ENCODE peak calls at places on chromosome 9, in four cellular contexts. H is choroid plexus epithelial cell, Y is cardiac muscle cell, S is lower lobe of right lung. L is an unnamed sample.

GRCh38 chr9:125965421-125965820 is 218.2 kb downstream of the PBX3 start:
- DNase-seq in H (no peak), S (no peak), Y (no peak), L (peak)

GRCh38 chr9:124004608-124005007 is 7.0 kb upstream of the LHX2 start:
- DNase-seq in H (no peak), Y (no peak), S (no peak), L (no peak)

GRCh38 chr9:126000731-126001580 is 253.8 kb downstream of the PBX3 start:
- DNase-seq in Y (peak), H (no peak), S (peak), L (no peak)

GRCh38 chr9:35164711-35165110 is 2.9 kb downstream of the UNC13B start:
- DNase-seq in Y (peak), S (no peak), H (peak), L (peak)

GRCh38 chr9:107153336-107153735 is 129.7 kb upstream of the RAD23B start:
- DNase-seq in S (no peak), Y (peak), H (peak), L (peak)

GRCh38 chr9:27451207-27451792 is 72.8 kb upstream of the IFNK start:
- DNase-seq in S (no peak), Y (no peak), H (no peak), L (peak)

GRCh38 chr9:118644066-118644465 is 725.2 kb downstream of the BRINP1 start:
- DNase-seq in S (no peak), Y (no peak), H (no peak), L (no peak)

GRCh38 chr9:6605202-6605601 is 40.3 kb downstream of the GLDC start:
- DNase-seq in S (no peak), Y (no peak), H (no peak), L (no peak)

GRCh38 chr9:34070601-34071340 is 22.1 kb upstream of the UBAP2 start:
- DNase-seq in S (no peak), Y (no peak), H (peak), L (peak)

GRCh38 chr9:82903503-82903902 is 159.4 kb downstream of the RASEF start:
- DNase-seq in H (no peak), Y (no peak), S (no peak), L (no peak)

GRCh38 chr9:124040935-124041816 is 29.6 kb downstream of the LHX2 start:
- DNase-seq in H (no peak), Y (no peak), S (peak), L (peak)

GRCh38 chr9:14203366-14204056 is 110.4 kb downstream of the NFIB start:
- DNase-seq in H (no peak), S (no peak), Y (peak), L (peak)

GRCh38 chr9:10003047-10003446 is 609.8 kb downstream of the PTPRD start:
- DNase-seq in H (no peak), Y (no peak), S (no peak), L (no peak)

DNA sequence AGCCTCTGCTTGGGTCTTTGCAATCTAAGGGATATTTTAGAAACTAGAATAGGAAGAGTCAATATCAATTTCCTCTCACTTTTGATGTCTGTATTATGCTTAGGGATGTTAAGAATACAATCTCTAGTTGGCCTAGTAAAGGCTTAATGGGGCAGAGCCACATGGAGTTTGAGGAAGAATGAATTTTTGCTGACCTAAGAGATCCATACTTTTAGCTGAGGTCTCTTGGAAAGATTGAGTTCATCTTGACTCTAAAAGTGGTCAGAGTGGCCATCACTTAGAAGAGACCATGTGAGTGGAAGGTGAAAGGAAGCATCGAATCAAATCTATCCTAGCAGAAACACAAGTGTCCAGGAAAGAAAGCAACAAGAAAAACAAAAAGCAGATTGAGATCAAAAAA is 92.2 kb upstream of the SLC28A3 start:
- DNase-seq in H (no peak), Y (no peak), S (no peak), L (no peak)
- H3K4me3 ChIP-seq in H (no peak), Y (no peak), S (no peak), L (no peak)

GRCh38 chr9:15235658-15236057 is 71.4 kb downstream of the TTC39B start:
- DNase-seq in S (no peak), H (no peak), Y (no peak), L (no peak)

GRCh38 chr9:15227491-15227890 is 79.5 kb downstream of the TTC39B start:
- DNase-seq in H (no peak), Y (no peak), S (no peak), L (no peak)

GRCh38 chr9:15229475-15229874 is 77.5 kb downstream of the TTC39B start:
- DNase-seq in H (no peak), S (no peak), Y (no peak), L (no peak)

DNA sequence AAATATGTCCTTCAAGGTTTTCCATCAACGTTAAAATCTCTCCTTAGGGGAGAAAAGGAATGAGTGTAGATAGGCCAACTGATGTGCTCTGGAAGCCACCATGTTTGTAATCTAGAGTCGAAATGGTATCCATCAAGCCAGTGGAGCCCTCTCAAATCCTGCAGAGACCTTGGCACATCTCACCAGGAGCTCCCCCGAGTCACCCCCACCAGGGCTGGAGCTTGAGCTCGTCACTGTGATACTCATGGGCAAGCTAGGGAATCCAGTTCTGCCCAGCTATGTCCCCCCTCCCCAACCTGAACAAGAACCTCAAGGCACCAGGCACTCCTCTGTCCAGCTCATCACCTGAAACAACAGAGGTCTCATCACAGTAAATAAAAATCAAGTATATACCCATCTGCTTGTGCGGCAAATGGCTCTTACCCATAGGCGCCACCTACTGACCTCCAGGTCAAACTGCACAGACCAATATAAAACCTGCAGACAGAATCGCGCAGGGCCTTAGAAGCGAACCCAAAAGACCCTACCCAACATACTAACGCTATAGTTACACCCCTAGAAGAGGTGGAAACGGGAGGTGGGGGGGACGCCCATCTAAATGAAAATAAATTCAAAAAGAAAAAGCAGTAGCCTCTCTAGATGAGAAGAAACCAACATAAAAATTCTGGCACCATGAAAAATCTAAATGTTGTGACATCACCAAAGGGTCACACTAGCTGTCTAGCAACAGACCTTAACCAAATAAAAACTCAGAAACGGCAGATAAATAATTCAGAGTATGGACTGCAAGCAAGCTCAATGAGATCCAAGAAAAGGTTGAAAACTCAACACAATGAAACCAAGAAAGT is 75.0 kb downstream of the TTC39B start:
- DNase-seq in H (peak), Y (peak), S (no peak), L (peak)
- TF ChIP-seq CTCF in H (peak), Y (peak), S (peak), L (peak)

GRCh38 chr9:130845901-130846381 is 10.9 kb downstream of the ABL1 start:
- DNase-seq in Y (peak), S (no peak), H (peak), L (peak)

GRCh38 chr9:130844028-130844427 is 9.0 kb downstream of the ABL1 start:
- DNase-seq in H (no peak), S (no peak), Y (no peak), L (no peak)

GRCh38 chr9:130846487-130847305 is 11.6 kb downstream of the ABL1 start:
- DNase-seq in S (no peak), H (peak), Y (peak), L (peak)

GRCh38 chr9:130843049-130843908 is 8.2 kb downstream of the ABL1 start:
- DNase-seq in H (no peak), S (no peak), Y (no peak), L (no peak)

GRCh38 chr9:130845254-130845653 is 10.2 kb downstream of the ABL1 start:
- DNase-seq in H (no peak), Y (peak), S (no peak), L (peak)
- H3K4me3 ChIP-seq in H (no peak), Y (no peak), S (no peak), L (peak)

GRCh38 chr9:133390713-133391112 is 14.5 kb downstream of the STKLD1 start:
- DNase-seq in H (no peak), Y (no peak), S (no peak), L (no peak)
- TF ChIP-seq CTCF in H (no peak), Y (no peak), S (no peak), L (no peak)

L was measured in fibroblast of villous mesenchyme.